ENCODE peak calls at places on chromosomes 16 and 17, in eight cellular contexts. K is NCI-H2081, Y is NCI-H1105, E is H9, S is amniotic stem cell, F is H54, I is activated T-cell treated with anti-CD3 and anti-CD28 coated beads for 24 hours, L is neural progenitor cell. O is an unnamed sample.

GRCh38 chr17:81666092-81666341 is 388 bp downstream of the OXLD1 start:
- DNase-seq in E (peak), I (no peak), K (no peak), S (no peak), F (no peak), L (peak), Y (no peak), O (no peak)

GRCh38 chr17:36464765-36465088 is 21.8 kb upstream of the ZNHIT3 start:
- DNase-seq in Y (no peak), S (no peak), F (no peak), L (no peak), K (no peak), E (peak), I (no peak), O (no peak)

GRCh38 chr16:64153718-64154117 is 968.1 kb downstream of the CDH11 start:
- DNase-seq in S (no peak), Y (no peak), I (no peak), E (no peak), F (no peak), L (no peak), K (no peak), O (no peak)

GRCh38 chr17:41595585-41595984 is 8.9 kb upstream of the KRT14 start:
- DNase-seq in S (no peak), F (no peak), L (no peak), Y (no peak), I (no peak), K (no peak), E (no peak), O (no peak)

GRCh38 chr16:19479302-19479721 is 42.6 kb downstream of the GDE1 start:
- DNase-seq in S (no peak), F (no peak), I (no peak), K (no peak), Y (no peak), L (no peak), E (no peak), O (no peak)

GRCh38 chr17:71600137-71600789 is 520.6 kb upstream of the SOX9 start:
- DNase-seq in L (no peak), K (no peak), F (no peak), E (no peak), Y (no peak), S (no peak), I (no peak), O (no peak)

GRCh38 chr16:66204761-66205160 is 161.7 kb upstream of the CDH5 start:
- DNase-seq in I (no peak), E (no peak), S (no peak), L (no peak), F (no peak), Y (no peak), K (no peak), O (no peak)

GRCh38 chr17:60750645-60751044 is 73.0 kb downstream of the BCAS3 start:
- DNase-seq in E (no peak), L (no peak), I (no peak), Y (no peak), F (no peak), K (no peak), S (no peak), O (no peak)

GRCh38 chr17:75096082-75096625 is 8.4 kb downstream of the SLC16A5 start:
- DNase-seq in K (no peak), F (peak), S (no peak), Y (no peak), L (no peak), E (peak), I (no peak), O (no peak)

GRCh38 chr17:77085916-77086432 is 54.8 kb upstream of the SEC14L1 start:
- DNase-seq in Y (peak), L (no peak), K (peak), F (no peak), I (no peak), E (no peak), S (no peak), O (no peak)

GRCh38 chr16:79994413-79994812 is 393.9 kb upstream of the MAF start:
- DNase-seq in Y (no peak), K (no peak), L (no peak), E (no peak), S (no peak), F (no peak), I (no peak), O (no peak)

GRCh38 chr16:27237229-27238015 is 31.1 kb downstream of the NSMCE1 start:
- DNase-seq in E (no peak), F (no peak), L (peak), Y (no peak), S (no peak), K (no peak), I (peak), O (no peak)

GRCh38 chr17:44095647-44096496 is 25.3 kb downstream of the G6PC3 start:
- DNase-seq in Y (peak), L (peak), K (peak), F (peak), E (peak), S (peak), I (no peak), O (no peak)

GRCh38 chr17:3687949-3688614 is 7.9 kb downstream of the P2RX5 start:
- DNase-seq in S (no peak), I (no peak), E (no peak), L (peak), K (no peak), F (no peak), Y (no peak), O (no peak)

GRCh38 chr16:87809150-87809902 is 43.5 kb upstream of the KLHDC4 start:
- DNase-seq in K (no peak), L (no peak), E (no peak), S (no peak), F (no peak), Y (no peak), I (no peak), O (no peak)

GRCh38 chr17:48051706-48052486 is 3.7 kb downstream of the NFE2L1 start:
- DNase-seq in I (no peak), K (no peak), F (no peak), Y (no peak), L (peak), E (no peak), S (no peak), O (no peak)

GRCh38 chr17:49631496-49631895 is 46.4 kb downstream of the SPOP start:
- DNase-seq in I (no peak), S (no peak), Y (no peak), K (no peak), F (no peak), E (no peak), L (no peak), O (no peak)

GRCh38 chr17:8289103-8289397 is 580 bp downstream of the RANGRF start:
- DNase-seq in Y (peak), S (no peak), F (no peak), K (no peak), I (peak), E (peak), L (peak), O (no peak)

GRCh38 chr16:23826528-23827244 is 9.1 kb upstream of the PRKCB start:
- DNase-seq in F (no peak), E (no peak), Y (no peak), I (no peak), L (no peak), K (no peak), S (no peak), O (no peak)

GRCh38 chr16:89949121-89949742 is 677 bp downstream of the DEF8 start:
- DNase-seq in F (no peak), Y (no peak), S (no peak), K (no peak), E (no peak), I (no peak), L (no peak), O (no peak)

GRCh38 chr17:3978421-3979275 is 14.4 kb upstream of the ATP2A3 start:
- DNase-seq in F (no peak), S (no peak), K (no peak), I (no peak), Y (no peak), E (peak), L (no peak), O (no peak)

GRCh38 chr16:75476817-75477216 is 12.3 kb upstream of the TMEM170A start:
- DNase-seq in S (no peak), E (no peak), Y (no peak), F (no peak), L (no peak), K (no peak), I (no peak), O (no peak)

GRCh38 chr17:29050176-29050575 is 7.2 kb downstream of the PIPOX start:
- DNase-seq in S (no peak), F (no peak), L (no peak), I (no peak), E (no peak), Y (no peak), K (no peak), O (no peak)

GRCh38 chr16:28289939-28290862 is 2.1 kb upstream of the SBK1 start:
- DNase-seq in I (no peak), Y (no peak), F (no peak), L (no peak), S (no peak), E (no peak), K (no peak), O (no peak)

GRCh38 chr16:88368036-88368435 is 14.7 kb upstream of the ZNF469 start:
- DNase-seq in Y (no peak), E (no peak), L (no peak), K (no peak), F (no peak), S (no peak), I (no peak), O (no peak)